ENCODE peak calls at places on chromosomes 7 and 10, in four cellular contexts. Y is HuH-7.5, D is smooth muscle cell of the brain vasculature, Z is RPMI7951. I is an unnamed sample.

GRCh38 chr7:5657901-5658300 is 123.6 kb downstream of the RNF216 start:
- DNase-seq in D (no peak), Z (no peak), Y (no peak), I (peak)

GRCh38 chr7:155288055-155288454 is 9.6 kb upstream of the INSIG1 start:
- DNase-seq in Y (no peak), D (no peak), Z (no peak), I (no peak)

GRCh38 chr10:103645141-103646054 is 151.9 kb downstream of the NEURL1 start:
- DNase-seq in Y (no peak), Z (peak), D (peak), I (peak)

GRCh38 chr7:135620980-135621850 is 41.1 kb upstream of the STMP1 start:
- DNase-seq in Z (peak), D (peak), Y (peak), I (peak)

GRCh38 chr10:11345224-11346054 is 266.0 kb downstream of the USP6NL start:
- DNase-seq in D (no peak), Z (peak), Y (no peak), I (no peak)

GRCh38 chr10:125025341-125025740 is 83.4 kb downstream of the ZRANB1 start:
- DNase-seq in Z (no peak), D (no peak), Y (no peak), I (no peak)

GRCh38 chr10:24118246-24118645 is 90.7 kb upstream of the KIAA1217 start:
- DNase-seq in Y (no peak), Z (no peak), D (peak), I (no peak)

GRCh38 chr7:158994687-158995086 is 138.3 kb downstream of the DYNC2I1 start:
- DNase-seq in Z (no peak), Y (no peak), D (no peak), I (no peak)

GRCh38 chr10:13769926-13770325 is 183.2 kb downstream of the PRPF18 start:
- DNase-seq in D (no peak), Y (no peak), Z (peak), I (no peak)

GRCh38 chr7:129067943-129068548 is 13.1 kb upstream of the TNPO3 start:
- DNase-seq in D (no peak), Y (no peak), Z (no peak), I (no peak)

GRCh38 chr7:38105874-38106483 is 72.1 kb upstream of the STARD3NL start:
- DNase-seq in D (peak), Z (peak), Y (no peak), I (peak)

GRCh38 chr10:35415505-35415904 is 79.2 kb downstream of the CCNY start:
- DNase-seq in Y (no peak), D (no peak), Z (no peak), I (no peak)

GRCh38 chr7:146096994-146097393 is 19.6 kb upstream of the CNTNAP2 start:
- DNase-seq in Y (no peak), Z (no peak), D (no peak), I (no peak)

I was measured in GM04504.